ENCODE peak calls at places on chromosomes 7 and 10, in six cellular contexts. O, H, D, T, G and Y are unnamed samples.

GRCh38 chr10:29005988-29006387 is 282.9 kb upstream of the LYZL1 start:
- DNase-seq in O (no peak), H (no peak), D (no peak), T (no peak), G (no peak), Y (no peak)

GRCh38 chr10:5002013-5002727 is 1.5 kb downstream of the AKR1C2 start:
- DNase-seq in O (no peak), H (no peak), D (no peak), T (no peak), G (no peak), Y (no peak)

GRCh38 chr7:7157177-7157886 is 25.0 kb upstream of the C1GALT1 start:
- DNase-seq in O (no peak), H (peak), D (no peak), T (peak), G (no peak), Y (peak)

GRCh38 chr10:72077275-72077990 is 10.9 kb downstream of the SPOCK2 start:
- DNase-seq in O (peak), H (no peak), D (no peak), T (no peak), G (no peak), Y (no peak)

GRCh38 chr7:87152897-87153641 is 816 bp downstream of the DMTF1 start:
- DNase-seq in O (peak), H (peak), D (no peak), T (peak), G (peak), Y (peak)

GRCh38 chr7:63925626-63926460 is 72.8 kb upstream of the ZNF722 start:
- DNase-seq in O (peak), H (no peak), D (no peak), T (peak), G (peak), Y (peak)

GRCh38 chr10:43998021-43998809 is 349.5 kb upstream of the ZNF32 start:
- DNase-seq in O (no peak), H (peak), D (peak), T (no peak), G (no peak), Y (no peak)

GRCh38 chr10:104259999-104260774 is 5.5 kb downstream of the GSTO1 start:
- DNase-seq in O (no peak), H (peak), D (no peak), T (no peak), G (no peak), Y (peak)

GRCh38 chr10:72106154-72106849 is 18.0 kb upstream of the SPOCK2 start:
- DNase-seq in O (no peak), H (no peak), D (no peak), T (no peak), G (no peak), Y (no peak)

GRCh38 chr10:7986851-7987250 is 67.6 kb upstream of the GATA3 start:
- DNase-seq in O (no peak), H (peak), D (no peak), T (no peak), G (no peak), Y (peak)

GRCh38 chr10:78829570-78829969 is 239.2 kb upstream of the ZMIZ1 start:
- DNase-seq in O (no peak), H (peak), D (no peak), T (no peak), G (no peak), Y (no peak)

GRCh38 chr10:31072453-31072852 is 40.8 kb upstream of the ZNF438 start:
- DNase-seq in O (no peak), H (no peak), D (no peak), T (no peak), G (no peak), Y (no peak)

GRCh38 chr7:47968852-47969774 is 10.3 kb downstream of the HUS1 start:
- DNase-seq in O (peak), H (peak), D (peak), T (peak), G (peak), Y (peak)

GRCh38 chr7:92179393-92179924 is 517 bp upstream of the LRRD1 start:
- DNase-seq in O (no peak), H (peak), D (no peak), T (no peak), G (no peak), Y (peak)

GRCh38 chr10:5775705-5776104 is 37.5 kb downstream of the GDI2 start:
- DNase-seq in O (peak), H (no peak), D (no peak), T (peak), G (no peak), Y (no peak)

GRCh38 chr7:138538518-138538917 is 78.5 kb downstream of the TRIM24 start:
- DNase-seq in O (no peak), H (peak), D (no peak), T (no peak), G (no peak), Y (peak)

GRCh38 chr7:50351267-50351666 is 46.8 kb downstream of the IKZF1 start:
- DNase-seq in O (no peak), H (no peak), D (no peak), T (no peak), G (no peak), Y (no peak)

GRCh38 chr10:70494536-70494935 is 16.0 kb downstream of the PALD1 start:
- DNase-seq in O (peak), H (no peak), D (no peak), T (no peak), G (no peak), Y (no peak)

GRCh38 chr10:4279649-4280048 is 494.6 kb upstream of the KLF6 start:
- DNase-seq in O (no peak), H (peak), D (no peak), T (no peak), G (no peak), Y (peak)

GRCh38 chr7:154903083-154903731 is 99.7 kb downstream of the PAXIP1 start:
- DNase-seq in O (no peak), H (no peak), D (no peak), T (no peak), G (no peak), Y (no peak)

GRCh38 chr10:101812606-101813005 is 5.6 kb downstream of the OGA start:
- DNase-seq in O (no peak), H (peak), D (no peak), T (no peak), G (no peak), Y (no peak)